ENCODE peak calls at places on chromosomes 4 and X, in eight cellular contexts. F, Y, E, D, L, R, N and G are unnamed samples. For H3K36me3, the result is how much of the 10 kb centered on the place peaks cover.

GRCh38 chrX:70455366-70456202 is 10.9 kb downstream of the DLG3 start:
- DNase-seq in D (peak), F (no peak), Y (no peak), R (peak), N (no peak), E (peak), L (peak), G (no peak)

GRCh38 chrX:38552721-38553120 is 8.6 kb upstream of the TSPAN7 start:
- DNase-seq in F (no peak), D (no peak), Y (no peak), E (no peak), R (no peak), N (no peak), L (no peak), G (no peak)

GRCh38 chr4:21046121-21046520 is 345.9 kb downstream of the PACRGL start:
- DNase-seq in E (no peak), F (no peak), L (no peak), N (no peak), D (no peak), R (no peak), Y (no peak), G (no peak)

GRCh38 chrX:129540725-129541184 is 696 bp downstream of the OCRL start:
- DNase-seq in R (peak), E (peak), D (peak), N (no peak), L (no peak), Y (no peak), F (peak), G (peak)

GRCh38 chrX:17590892-17591740 is 146.2 kb upstream of the SCML1 start:
- DNase-seq in F (peak), R (peak), L (peak), E (peak), N (no peak), Y (peak), D (peak), G (peak)

GRCh38 chr4:89287945-89288344 is 19.7 kb downstream of the GPRIN3 start:
- DNase-seq in E (no peak), L (no peak), R (no peak), F (no peak), Y (no peak), N (no peak), D (no peak), G (no peak)

GRCh38 chrX:107834273-107835201 is 8.9 kb downstream of the MID2 start:
- DNase-seq in E (no peak), D (no peak), N (no peak), L (no peak), R (no peak), F (no peak), Y (no peak), G (no peak)

GRCh38 chr4:149897784-149898183 is 82.1 kb upstream of the IQCM start:
- DNase-seq in F (peak), L (peak), D (no peak), R (no peak), Y (no peak), E (peak), N (no peak), G (no peak)

GRCh38 chrX:98448524-98448923 is 1564.8 kb downstream of the RPA4 start:
- DNase-seq in E (no peak), L (no peak), R (no peak), F (no peak), D (no peak), N (no peak), Y (peak), G (no peak)

GRCh38 chr4:38664704-38665401 is 854 bp downstream of the KLF3 start:
- DNase-seq in E (peak), D (peak), N (peak), Y (peak), R (peak), L (peak), F (peak), G (peak)

GRCh38 chr4:98689507-98690174 is 31.2 kb upstream of the TSPAN5 start:
- DNase-seq in D (no peak), R (no peak), Y (no peak), F (no peak), N (peak), E (no peak), L (no peak), G (no peak)

GRCh38 chr4:174303687-174304086 is 20.0 kb downstream of the CEP44 start:
- DNase-seq in D (no peak), F (no peak), R (no peak), E (no peak), L (no peak), Y (no peak), N (no peak), G (no peak)
- H3K36me3 ChIP-seq in D (under half), F (half or more), R (under half), E (under half), L (under half), Y (under half), N (under half), G (under half)

GRCh38 chr4:113826431-113826830 is 64.9 kb upstream of the CAMK2D start:
- DNase-seq in L (no peak), E (no peak), Y (no peak), R (no peak), N (no peak), F (no peak), D (no peak), G (no peak)

GRCh38 chr4:113825272-113825671 is 63.7 kb upstream of the CAMK2D start:
- DNase-seq in N (peak), R (no peak), E (no peak), L (no peak), Y (no peak), D (no peak), F (no peak), G (no peak)

GRCh38 chr4:113828712-113829111 is 67.2 kb upstream of the CAMK2D start:
- DNase-seq in F (no peak), L (no peak), D (no peak), E (no peak), R (no peak), N (no peak), Y (no peak), G (no peak)

GRCh38 chr4:113823291-113823659 is 61.7 kb upstream of the CAMK2D start:
- DNase-seq in L (no peak), N (no peak), Y (no peak), F (peak), R (no peak), D (no peak), E (no peak), G (no peak)

DNA sequence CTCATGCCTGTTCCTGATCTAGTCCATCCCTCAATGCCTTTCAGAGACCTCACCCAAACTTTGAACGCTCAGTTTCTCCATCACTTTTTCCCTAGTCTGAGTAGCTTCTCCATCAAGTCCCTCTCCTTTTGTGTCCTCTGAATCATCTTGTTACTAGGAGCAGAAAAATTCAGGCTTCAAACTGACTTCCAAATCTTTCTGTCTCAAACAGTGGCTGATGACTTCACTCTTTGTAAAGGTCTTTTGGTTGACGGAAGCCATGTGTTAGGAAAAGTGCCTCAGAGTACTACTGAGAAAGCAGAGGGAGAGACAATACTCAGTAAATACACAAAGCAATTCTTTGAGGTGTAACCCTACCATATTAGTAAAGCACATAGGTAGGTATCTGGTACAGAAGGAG is 65.7 kb upstream of the CAMK2D start:
- DNase-seq in F (peak), R (no peak), L (no peak), N (no peak), Y (no peak), E (no peak), D (no peak), G (no peak)
- H3K36me3 ChIP-seq in F (under half), R (under half), L (under half), N (under half), Y (under half), E (under half), D (under half), G (under half)

DNA sequence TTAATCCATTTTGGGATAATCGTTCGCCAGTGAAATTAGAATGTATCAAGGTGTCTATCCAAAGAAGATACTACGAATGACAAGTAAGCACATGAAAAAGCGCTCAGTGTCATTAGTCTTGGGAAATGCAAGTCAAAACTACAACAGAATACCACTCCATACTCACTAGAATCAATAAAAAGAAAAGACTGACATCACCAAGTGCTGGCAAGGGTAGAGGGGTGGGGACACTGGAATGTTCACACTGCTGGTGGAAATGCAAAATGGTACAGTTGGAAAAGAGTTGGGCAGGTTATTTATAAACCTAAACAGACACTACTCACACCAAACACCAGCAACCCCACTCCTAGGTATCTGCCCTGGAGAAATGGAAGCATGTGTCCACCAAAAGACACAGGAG is 11.2 kb downstream of the WDR1 start:
- DNase-seq in D (no peak), N (no peak), R (no peak), Y (no peak), E (no peak), L (no peak), F (no peak), G (no peak)
- H3K36me3 ChIP-seq in D (under half), N (half or more), R (under half), Y (under half), E (under half), L (under half), F (half or more), G (under half)

GRCh38 chrX:148662014-148662413 is 161.6 kb downstream of the AFF2 start:
- DNase-seq in Y (no peak), F (no peak), R (no peak), N (no peak), D (no peak), E (no peak), L (no peak), G (no peak)
- H3K36me3 ChIP-seq in Y (under half), F (under half), R (under half), N (under half), D (under half), E (under half), L (under half), G (under half)

DNA sequence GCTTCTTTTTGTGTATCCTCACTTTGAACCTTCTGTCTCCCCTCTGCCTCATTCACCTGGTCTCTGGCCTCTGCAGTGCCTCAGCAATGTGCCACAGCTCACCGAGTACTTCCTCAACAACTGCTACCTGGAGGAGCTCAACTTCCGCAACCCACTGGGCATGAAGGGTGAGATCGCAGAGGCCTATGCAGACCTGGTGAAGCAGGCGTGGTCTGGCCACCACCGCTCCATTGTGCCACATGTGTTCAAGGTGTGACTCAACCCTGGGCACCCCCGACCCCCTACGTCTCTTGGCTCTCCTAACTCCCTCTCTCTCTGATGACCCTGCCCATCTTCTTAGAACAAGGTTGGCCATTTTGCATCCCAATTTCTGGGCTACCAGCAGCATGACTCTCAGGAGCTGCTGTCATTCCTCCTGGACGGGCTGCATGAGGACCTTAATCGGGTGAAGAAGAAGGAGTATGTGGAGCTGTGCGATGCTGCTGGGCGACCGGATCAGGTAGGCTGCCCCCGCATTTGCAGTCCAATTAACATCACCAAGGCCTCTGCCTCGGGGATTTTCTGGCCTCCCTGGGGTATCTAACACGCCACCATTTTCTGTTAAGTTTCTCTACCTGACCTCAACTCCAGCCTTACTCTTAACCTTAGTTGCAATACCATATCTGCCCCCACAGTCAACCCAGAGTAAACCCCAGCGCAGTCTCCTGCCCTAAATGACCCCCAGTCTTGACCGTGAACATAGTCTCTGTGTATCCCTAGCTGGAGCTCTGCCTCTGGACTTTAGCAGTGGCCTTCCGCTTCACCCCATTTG is 8.6 kb downstream of the USP11 start:
- DNase-seq in N (no peak), E (no peak), Y (no peak), F (no peak), R (peak), D (no peak), L (no peak), G (no peak)
- H3K36me3 ChIP-seq in N (under half), E (under half), Y (under half), F (under half), R (under half), D (under half), L (under half), G (under half)

GRCh38 chr4:5755679-5756078 is 44.7 kb downstream of the EVC start:
- DNase-seq in N (no peak), D (no peak), E (no peak), F (no peak), Y (no peak), R (no peak), L (no peak), G (no peak)

GRCh38 chr4:5756271-5756670 is 45.3 kb downstream of the EVC start:
- DNase-seq in R (no peak), N (no peak), E (no peak), Y (no peak), D (no peak), F (no peak), L (no peak), G (no peak)

GRCh38 chr4:5757954-5758353 is 47.0 kb downstream of the EVC start:
- DNase-seq in F (no peak), E (no peak), L (no peak), Y (no peak), N (no peak), R (no peak), D (no peak), G (no peak)

GRCh38 chr4:5757536-5757935 is 46.5 kb downstream of the EVC start:
- DNase-seq in F (no peak), L (no peak), Y (no peak), E (no peak), R (no peak), D (no peak), N (no peak), G (no peak)

DNA sequence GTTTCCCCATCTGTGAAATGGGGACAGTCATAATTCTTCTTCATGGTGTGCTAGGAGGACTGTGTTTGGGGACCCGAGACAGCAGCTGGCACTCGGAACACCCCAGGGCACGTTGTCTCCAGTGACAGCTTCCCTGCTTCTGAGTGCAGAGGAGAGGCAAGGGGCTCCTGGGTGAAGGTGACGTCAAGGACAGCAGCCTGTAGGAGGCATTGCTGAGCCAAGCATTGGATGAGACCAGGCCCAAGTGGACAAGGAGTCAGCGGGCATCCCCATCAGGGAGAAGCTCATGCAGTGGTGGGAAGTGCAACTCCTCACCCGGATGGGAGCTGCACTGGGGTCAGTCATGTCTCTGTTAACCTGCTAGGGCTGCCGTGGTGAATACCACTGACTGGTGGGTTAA is 46.1 kb downstream of the EVC start:
- DNase-seq in N (no peak), D (no peak), R (no peak), L (no peak), Y (peak), F (no peak), E (no peak), G (no peak)
- H3K36me3 ChIP-seq in N (under half), D (under half), R (under half), L (under half), Y (under half), F (under half), E (under half), G (under half)

DNA sequence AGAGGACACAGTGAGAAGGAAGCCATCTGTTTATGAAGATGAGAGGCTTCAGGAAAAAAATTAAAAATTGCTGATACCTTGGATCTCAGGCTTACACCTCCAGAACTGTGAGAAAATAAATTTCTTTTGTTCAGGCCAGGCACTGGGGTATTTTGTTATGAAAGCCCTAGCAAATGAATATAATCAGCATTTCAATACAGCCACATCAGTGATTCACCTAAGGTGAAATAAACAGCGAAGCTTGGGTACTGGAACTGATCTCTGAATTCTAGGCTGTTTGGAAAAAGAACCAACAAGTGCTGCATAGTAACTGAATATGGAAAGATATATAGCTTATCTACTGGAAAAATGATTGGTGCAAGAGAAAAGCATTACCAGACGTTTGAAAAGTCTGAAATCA is 88.5 kb downstream of the PDS5A start:
- DNase-seq in D (no peak), E (no peak), L (no peak), F (no peak), R (no peak), N (no peak), Y (peak), G (no peak)
- H3K36me3 ChIP-seq in D (under half), E (under half), L (under half), F (half or more), R (under half), N (under half), Y (under half), G (under half)

GRCh38 chr4:183256756-183257385 is 63.2 kb downstream of the CLDN22 start:
- DNase-seq in Y (peak), F (peak), R (peak), L (peak), N (peak), E (peak), D (peak), G (peak)

GRCh38 chr4:183255487-183255886 is 64.6 kb downstream of the CLDN22 start:
- DNase-seq in D (no peak), Y (no peak), N (no peak), F (no peak), L (no peak), E (no peak), R (no peak), G (no peak)

GRCh38 chr4:183254162-183254561 is 65.9 kb downstream of the CLDN22 start:
- DNase-seq in D (no peak), N (no peak), Y (no peak), E (no peak), L (no peak), R (no peak), F (no peak), G (no peak)

GRCh38 chr4:183257808-183258207 is 62.3 kb downstream of the CLDN22 start:
- DNase-seq in N (no peak), L (peak), E (no peak), R (no peak), F (no peak), Y (peak), D (no peak), G (no peak)

GRCh38 chr4:183256343-183256742 is 63.7 kb downstream of the CLDN22 start:
- DNase-seq in R (no peak), Y (no peak), E (no peak), L (no peak), F (no peak), N (no peak), D (no peak), G (no peak)
- H3K36me3 ChIP-seq in R (under half), Y (under half), E (under half), L (under half), F (under half), N (under half), D (under half), G (under half)

DNA sequence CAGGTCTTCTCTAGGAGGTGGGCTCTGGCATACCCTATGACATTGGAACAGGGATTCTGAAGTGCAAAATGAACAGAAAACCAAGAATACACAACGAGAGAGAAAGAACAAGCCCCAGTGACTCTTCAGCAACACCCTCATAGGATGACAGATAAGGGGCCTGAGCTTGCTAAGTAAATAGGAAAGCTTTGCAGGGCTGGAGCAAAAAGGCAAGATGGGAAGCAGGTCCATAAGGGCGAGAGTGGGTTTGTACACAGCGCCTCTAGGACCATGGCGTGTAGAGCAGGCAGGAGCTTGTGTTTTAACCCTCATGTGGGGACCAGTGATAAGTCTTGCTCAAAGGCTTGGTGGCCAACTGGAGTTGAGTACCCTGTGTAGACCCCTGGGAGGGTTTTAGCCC is 45.8 kb downstream of the NELFA start:
- DNase-seq in L (no peak), Y (no peak), D (no peak), R (no peak), E (no peak), F (no peak), N (no peak), G (no peak)
- H3K36me3 ChIP-seq in L (under half), Y (under half), D (under half), R (under half), E (under half), F (under half), N (under half), G (under half)

DNA sequence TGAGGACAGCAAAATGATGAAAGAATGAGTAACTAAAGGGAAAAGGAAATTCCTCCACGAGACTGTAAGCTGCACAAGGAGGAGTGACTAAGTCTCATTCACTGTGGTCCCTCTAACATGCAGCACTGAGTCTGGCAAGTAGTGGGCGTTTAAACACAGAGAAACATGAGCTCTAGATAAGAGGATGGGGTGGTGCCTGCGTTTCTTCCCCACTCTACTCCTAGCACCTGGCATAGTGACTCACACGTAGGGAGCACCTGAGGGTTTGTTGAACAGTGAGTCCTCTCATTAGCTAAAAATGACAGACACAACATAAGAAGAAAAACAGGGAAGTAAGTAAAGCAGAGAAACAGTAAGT is 105.8 kb upstream of the CBR4 start:
- DNase-seq in R (peak), N (no peak), F (peak), D (no peak), E (peak), Y (peak), L (no peak), G (peak)
- H3K36me3 ChIP-seq in R (under half), N (under half), F (half or more), D (under half), E (under half), Y (under half), L (under half), G (under half)